ENCODE peak calls at places on chromosomes 1 and 21, in five cellular contexts. S, M, X, N and Q are unnamed samples. For H3K4me1, the result is how much of the 10 kb centered on the place peaks cover.

GRCh38 chr1:14822493-14822892 is 224.0 kb downstream of the KAZN start:
- DNase-seq in S (no peak), M (peak), X (no peak), N (peak), Q (no peak)

GRCh38 chr1:161910516-161911077 is 113.1 kb downstream of the OLFML2B start:
- DNase-seq in S (peak), M (no peak), X (no peak), N (no peak), Q (no peak)

GRCh38 chr1:3307359-3307758 is 147.1 kb upstream of the ARHGEF16 start:
- DNase-seq in S (no peak), M (no peak), X (no peak), N (no peak), Q (no peak)

GRCh38 chr1:224377676-224378006 is 21.0 kb downstream of the CNIH4 start:
- DNase-seq in S (peak), M (no peak), X (no peak), N (peak), Q (no peak)

GRCh38 chr21:45595574-45596295 is 47.8 kb upstream of the PCBP3 start:
- DNase-seq in S (no peak), M (peak), X (no peak), N (no peak), Q (peak)

GRCh38 chr1:33260435-33260980 is 4.2 kb downstream of the ZNF362 start:
- DNase-seq in S (no peak), M (no peak), X (no peak), N (no peak), Q (no peak)

GRCh38 chr1:231480008-231480407 is 48.5 kb upstream of the TSNAX start:
- DNase-seq in S (no peak), M (no peak), X (no peak), N (no peak), Q (no peak)

GRCh38 chr1:152926091-152926490 is 17.7 kb downstream of the IVL start:
- DNase-seq in S (peak), M (no peak), X (no peak), N (peak), Q (no peak)

GRCh38 chr1:71650126-71650525 is 569.3 kb upstream of the ZRANB2 start:
- DNase-seq in S (no peak), M (no peak), X (no peak), N (no peak), Q (no peak)

GRCh38 chr1:41902125-41902524 is 16.6 kb downstream of the HIVEP3 start:
- DNase-seq in S (peak), M (no peak), X (no peak), N (no peak), Q (no peak)

GRCh38 chr1:33740040-33740745 is 123.7 kb upstream of the HMGB4 start:
- DNase-seq in S (no peak), M (no peak), X (no peak), N (no peak), Q (no peak)

GRCh38 chr21:44905725-44906084 is 15.0 kb downstream of the ITGB2 start:
- DNase-seq in S (no peak), M (no peak), X (no peak), N (no peak), Q (no peak)

GRCh38 chr1:41515131-41515678 is 30.7 kb upstream of the EDN2 start:
- DNase-seq in S (no peak), M (no peak), X (no peak), N (peak), Q (no peak)

GRCh38 chr1:240245629-240246020 is 153.9 kb downstream of the FMN2 start:
- DNase-seq in S (no peak), M (no peak), X (no peak), N (no peak), Q (no peak)

GRCh38 chr1:111228748-111229126 is 1.2 kb downstream of the CHI3L2 start:
- DNase-seq in S (no peak), M (no peak), X (no peak), N (no peak), Q (no peak)

GRCh38 chr1:25253911-25254310 is 6.7 kb upstream of the RSRP1 start:
- DNase-seq in S (no peak), M (no peak), X (no peak), N (peak), Q (no peak)

GRCh38 chr21:46637952-46638746 is 2.7 kb downstream of the PRMT2 start:
- DNase-seq in S (no peak), M (no peak), X (no peak), N (no peak), Q (no peak)
- H3K4me1 ChIP-seq in S (under half), M (under half), X (half or more), N (under half), Q (under half)

GRCh38 chr1:150389650-150390049 is 25.7 kb downstream of the RPRD2 start:
- DNase-seq in S (no peak), M (no peak), X (no peak), N (no peak), Q (no peak)
- TF ChIP-seq CTCF in S (no peak), M (no peak), X (no peak), N (no peak), Q (no peak)

GRCh38 chr21:38753114-38754100 is 52.3 kb upstream of the ETS2 start:
- DNase-seq in S (no peak), M (no peak), X (no peak), N (no peak), Q (no peak)
- H3K4me1 ChIP-seq in S (under half), M (under half), X (under half), N (under half), Q (under half)

GRCh38 chr1:47931395-47931794 is 65.8 kb downstream of the TRABD2B start:
- DNase-seq in S (no peak), M (no peak), X (no peak), N (peak), Q (no peak)
- TF ChIP-seq CTCF in S (no peak), M (peak), X (no peak), N (peak), Q (peak)

GRCh38 chr1:156490401-156491032 is 10.1 kb downstream of the MEF2D start:
- DNase-seq in S (no peak), M (no peak), X (no peak), N (no peak), Q (no peak)
- H3K4me1 ChIP-seq in S (half or more), M (half or more), X (half or more), N (under half), Q (under half)